ENCODE peak calls at places on chromosomes 2 and 18, in ten cellular contexts. O, H, X, S, C, W, V, F, M and N are unnamed samples.

GRCh38 chr18:56823986-56824385 is 172.8 kb downstream of the WDR7 start:
- DNase-seq in O (no peak), H (no peak), X (no peak), S (no peak), C (no peak), W (no peak), V (no peak), F (no peak), M (no peak), N (no peak)

GRCh38 chr18:73487956-73488355 is 620.2 kb upstream of the NETO1 start:
- DNase-seq in O (no peak), H (no peak), X (peak), S (no peak), C (no peak), W (no peak), V (no peak), F (no peak), M (no peak), N (no peak)

GRCh38 chr2:9330639-9331270 is 92.6 kb downstream of the ITGB1BP1 start:
- DNase-seq in O (no peak), H (no peak), X (no peak), S (no peak), C (no peak), W (no peak), V (peak), F (no peak), M (no peak), N (no peak)

GRCh38 chr2:51960846-51961335 is 929.0 kb upstream of the NRXN1 start:
- DNase-seq in O (no peak), H (no peak), X (peak), S (no peak), C (no peak), W (no peak), V (no peak), F (no peak), M (no peak), N (no peak)

GRCh38 chr2:241033994-241034393 is 35.6 kb downstream of the SNED1 start:
- DNase-seq in O (no peak), H (no peak), X (no peak), S (no peak), C (no peak), W (no peak), V (no peak), F (no peak), M (no peak), N (no peak)

GRCh38 chr2:85106489-85107180 is 26.6 kb upstream of the TCF7L1 start:
- DNase-seq in O (no peak), H (no peak), X (peak), S (no peak), C (no peak), W (no peak), V (no peak), F (no peak), M (no peak), N (no peak)

GRCh38 chr2:177746358-177746757 is 326.2 kb downstream of the PDE11A start:
- DNase-seq in O (no peak), H (no peak), X (no peak), S (no peak), C (no peak), W (no peak), V (no peak), F (no peak), M (no peak), N (no peak)

GRCh38 chr2:100262555-100263320 is 59.6 kb downstream of the LONRF2 start:
- DNase-seq in O (peak), H (peak), X (peak), S (no peak), C (peak), W (peak), V (peak), F (peak), M (peak), N (no peak)

GRCh38 chr2:2846379-2847130 is 515.5 kb upstream of the MYT1L start:
- DNase-seq in O (no peak), H (peak), X (no peak), S (no peak), C (no peak), W (no peak), V (no peak), F (no peak), M (no peak), N (peak)

GRCh38 chr2:22215517-22215916 is 1091.7 kb downstream of the TDRD15 start:
- DNase-seq in O (no peak), H (no peak), X (no peak), S (no peak), C (no peak), W (no peak), V (no peak), F (no peak), M (no peak), N (no peak)

GRCh38 chr2:101369100-101369499 is 18.2 kb downstream of the CREG2 start:
- DNase-seq in O (no peak), H (no peak), X (no peak), S (no peak), C (no peak), W (no peak), V (no peak), F (no peak), M (no peak), N (no peak)

GRCh38 chr2:21415234-21415633 is 291.5 kb downstream of the TDRD15 start:
- DNase-seq in O (no peak), H (no peak), X (no peak), S (no peak), C (no peak), W (peak), V (no peak), F (no peak), M (no peak), N (no peak)